ENCODE peak calls at places on chromosomes 11 and 22, in nine cellular contexts. P, F, D, I, Q, M, W, C and O are unnamed samples.

GRCh38 chr11:114060402-114061052 is 1.0 kb downstream of the ZBTB16 start:
- DNase-seq in P (peak; percentile 66), F (peak; percentile 27), D (peak; percentile 56), I (no peak), Q (peak; percentile 33), M (no peak), W (peak; percentile 44), C (no peak), O (no peak)

GRCh38 chr11:112280268-112281126 is 19.8 kb upstream of the PLET1 start:
- DNase-seq in P (peak; percentile 90), F (peak; percentile 87), D (peak; percentile 81), I (no peak), Q (peak; percentile 82), M (no peak), W (peak; percentile 71), C (no peak), O (peak; percentile 83)

GRCh38 chr11:1749787-1750351 is 526 bp downstream of the IFITM10 start:
- DNase-seq in P (no peak), F (peak; percentile 85), D (no peak), I (no peak), Q (peak; percentile 67), M (no peak), W (no peak), C (no peak), O (peak; percentile 40)

GRCh38 chr22:48175721-48176120 is 1413.3 kb downstream of the TBC1D22A start:
- DNase-seq in P (no peak), F (no peak), D (no peak), I (no peak), Q (no peak), M (peak; percentile 35), W (no peak), C (no peak), O (no peak)

GRCh38 chr22:21455334-21456089 is 11.7 kb upstream of the TMEM191C start:
- DNase-seq in P (no peak), F (no peak), D (no peak), I (no peak), Q (no peak), M (no peak), W (no peak), C (peak; percentile 37), O (no peak)

GRCh38 chr11:75371930-75372876 is 20.7 kb upstream of the ARRB1 start:
- DNase-seq in P (no peak), F (peak; percentile 60), D (no peak), I (no peak), Q (no peak), M (no peak), W (no peak), C (no peak), O (no peak)

GRCh38 chr11:79309402-79309801 is 131.4 kb downstream of the TENM4 start:
- DNase-seq in P (no peak), F (peak; percentile 69), D (no peak), I (no peak), Q (no peak), M (no peak), W (no peak), C (no peak), O (no peak)

GRCh38 chr11:31509412-31510345 is at the start of the genes ELP4 and IMMP1L:
- DNase-seq in P (peak; percentile 98), F (peak; percentile 96), D (peak; percentile 94), I (peak; percentile 98), Q (peak; percentile 96), M (peak; percentile 96), W (peak; percentile 96), C (peak; percentile 95), O (peak; percentile 94)

DNA sequence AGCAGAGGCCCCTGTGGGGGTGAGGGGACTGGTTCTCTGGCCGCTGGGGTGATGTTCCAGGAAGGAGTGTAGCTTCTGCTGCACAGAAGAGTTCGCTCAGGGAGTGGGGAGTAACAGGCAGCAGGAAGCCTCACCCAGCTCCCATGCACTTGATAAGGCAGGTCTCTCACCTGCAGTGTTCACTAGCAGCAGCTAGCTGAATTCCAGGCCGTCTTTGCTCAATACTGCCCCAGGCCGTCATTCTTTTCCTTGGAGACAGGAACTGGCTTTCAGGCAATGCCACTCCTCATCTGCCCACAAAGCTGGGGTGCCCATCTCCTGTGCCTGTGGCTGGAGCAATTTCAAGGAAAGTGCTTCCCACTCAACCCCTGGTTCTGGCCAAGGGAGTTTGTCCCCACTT is 66.1 kb downstream of the ARHGAP42 start:
- DNase-seq in P (peak; percentile 47), F (no peak), D (no peak), I (no peak), Q (no peak), M (no peak), W (no peak), C (no peak), O (no peak)
- TF ChIP-seq CTCF in P (no peak), F (no peak), D (no peak), I (no peak), Q (no peak), M (no peak), W (no peak), C (no peak), O (no peak)

GRCh38 chr11:8963569-8964323 is 496 bp downstream of the TMEM9B start:
- DNase-seq in P (peak; percentile 90), F (peak; percentile 56), D (no peak), I (no peak), Q (no peak), M (peak; percentile 92), W (peak; percentile 87), C (peak; percentile 93), O (peak; percentile 85)
- TF ChIP-seq CTCF in P (no peak), F (no peak), D (no peak), I (no peak), Q (no peak), M (no peak), W (no peak), C (no peak), O (no peak)

GRCh38 chr11:61536676-61537270 is 28.2 kb downstream of the LRRC10B start:
- DNase-seq in P (no peak), F (no peak), D (no peak), I (no peak), Q (no peak), M (no peak), W (no peak), C (no peak), O (no peak)
- TF ChIP-seq CTCF in P (no peak), F (no peak), D (no peak), I (no peak), Q (no peak), M (no peak), W (no peak), C (no peak), O (no peak)

GRCh38 chr11:27599217-27599616 is 92.6 kb upstream of the LIN7C start:
- DNase-seq in P (no peak), F (no peak), D (no peak), I (no peak), Q (no peak), M (no peak), W (no peak), C (no peak), O (no peak)
- TF ChIP-seq CTCF in P (no peak), F (no peak), D (no peak), I (no peak), Q (no peak), M (no peak), W (no peak), C (no peak), O (no peak)

GRCh38 chr11:18540207-18541009 is 13.7 kb upstream of the TSG101 start:
- DNase-seq in P (peak; percentile 27), F (peak; percentile 26), D (no peak), I (no peak), Q (peak; percentile 30), M (no peak), W (no peak), C (no peak), O (peak; percentile 48)
- TF ChIP-seq CTCF in P (peak; percentile 40), F (peak; percentile 29), D (peak; percentile 33), I (no peak), Q (peak; percentile 46), M (no peak), W (peak; percentile 9), C (no peak), O (peak; percentile 48)